ENCODE peak calls at places on chromosome 1, in six cellular contexts. One of them, this sample, is unnamed.

GRCh38 chr1:2108213-2108876 is 58.1 kb downstream of the PRKCZ start:
- DNase-seq in glomerular endothelial cell: no peak
- DNase-seq in activated naive CD4-positive, alpha-beta T cell treated with anti-CD3 and anti-CD28 coated beads, Interleukin-2, amount 50 U/mL, for 16 hours: no peak
- DNase-seq in AG20443: peak
- DNase-seq in ELF-1: peak
- DNase-seq in posterior cingulate gyrus: no peak
- DNase-seq in this sample: no peak

GRCh38 chr1:204589409-204590038 is 73.3 kb downstream of the MDM4 start:
- DNase-seq in glomerular endothelial cell: no peak
- DNase-seq in activated naive CD4-positive, alpha-beta T cell treated with anti-CD3 and anti-CD28 coated beads, Interleukin-2, amount 50 U/mL, for 16 hours: no peak
- DNase-seq in AG20443: peak
- DNase-seq in ELF-1: no peak
- DNase-seq in posterior cingulate gyrus: no peak
- DNase-seq in this sample: no peak

GRCh38 chr1:46183119-46183842 is 7.0 kb upstream of the P3R3URF start:
- DNase-seq in glomerular endothelial cell: peak
- DNase-seq in activated naive CD4-positive, alpha-beta T cell treated with anti-CD3 and anti-CD28 coated beads, Interleukin-2, amount 50 U/mL, for 16 hours: no peak
- DNase-seq in AG20443: peak
- DNase-seq in ELF-1: peak
- DNase-seq in posterior cingulate gyrus: no peak
- DNase-seq in this sample: no peak

GRCh38 chr1:8283058-8283884 is 34.6 kb upstream of the SLC45A1 start:
- DNase-seq in glomerular endothelial cell: no peak
- DNase-seq in activated naive CD4-positive, alpha-beta T cell treated with anti-CD3 and anti-CD28 coated beads, Interleukin-2, amount 50 U/mL, for 16 hours: no peak
- DNase-seq in AG20443: no peak
- DNase-seq in ELF-1: no peak
- DNase-seq in posterior cingulate gyrus: no peak
- DNase-seq in this sample: no peak

GRCh38 chr1:92877792-92878191 is 46.0 kb downstream of the RPL5 start:
- DNase-seq in glomerular endothelial cell: no peak
- DNase-seq in activated naive CD4-positive, alpha-beta T cell treated with anti-CD3 and anti-CD28 coated beads, Interleukin-2, amount 50 U/mL, for 16 hours: no peak
- DNase-seq in AG20443: no peak
- DNase-seq in ELF-1: no peak
- DNase-seq in posterior cingulate gyrus: no peak
- DNase-seq in this sample: no peak

GRCh38 chr1:207140536-207140935 is 36.5 kb downstream of the C4BPA start:
- DNase-seq in glomerular endothelial cell: no peak
- DNase-seq in activated naive CD4-positive, alpha-beta T cell treated with anti-CD3 and anti-CD28 coated beads, Interleukin-2, amount 50 U/mL, for 16 hours: no peak
- DNase-seq in AG20443: no peak
- DNase-seq in ELF-1: no peak
- DNase-seq in posterior cingulate gyrus: no peak
- DNase-seq in this sample: no peak

GRCh38 chr1:67771152-67771551 is 62.1 kb downstream of the GNG12 start:
- DNase-seq in glomerular endothelial cell: no peak
- DNase-seq in activated naive CD4-positive, alpha-beta T cell treated with anti-CD3 and anti-CD28 coated beads, Interleukin-2, amount 50 U/mL, for 16 hours: no peak
- DNase-seq in AG20443: no peak
- DNase-seq in ELF-1: no peak
- DNase-seq in posterior cingulate gyrus: no peak
- DNase-seq in this sample: no peak

GRCh38 chr1:150551784-150552691 is 2.8 kb downstream of the ADAMTSL4 start:
- DNase-seq in glomerular endothelial cell: no peak
- DNase-seq in activated naive CD4-positive, alpha-beta T cell treated with anti-CD3 and anti-CD28 coated beads, Interleukin-2, amount 50 U/mL, for 16 hours: no peak
- DNase-seq in AG20443: peak
- DNase-seq in ELF-1: peak
- DNase-seq in posterior cingulate gyrus: no peak
- DNase-seq in this sample: peak

GRCh38 chr1:234722904-234723588 is 113.1 kb upstream of the IRF2BP2 start:
- DNase-seq in glomerular endothelial cell: no peak
- DNase-seq in activated naive CD4-positive, alpha-beta T cell treated with anti-CD3 and anti-CD28 coated beads, Interleukin-2, amount 50 U/mL, for 16 hours: peak
- DNase-seq in AG20443: peak
- DNase-seq in ELF-1: no peak
- DNase-seq in posterior cingulate gyrus: peak
- DNase-seq in this sample: peak